ENCODE peak calls at places on chromosomes 13 and 19, in six cellular contexts. P is kidney tubule cell, W is Kasumi-1, M is dorsolateral prefrontal cortex, H is nephron progenitor cell, K is A549. V is an unnamed sample.

GRCh38 chr13:110811008-110811720 is 97.7 kb downstream of the ING1 start:
- DNase-seq in P (no peak), W (no peak), M (no peak), H (no peak), K (no peak), V (no peak)

GRCh38 chr13:46605824-46606554 is 53.0 kb downstream of the LRCH1 start:
- DNase-seq in P (peak), W (peak), M (no peak), H (no peak), K (no peak), V (peak)

GRCh38 chr19:34867631-34868030 is 59.1 kb upstream of the ZNF30 start:
- DNase-seq in P (no peak), W (no peak), M (no peak), H (no peak), K (no peak), V (no peak)

GRCh38 chr19:54209748-54210494 is 9.3 kb downstream of the RPS9 start:
- DNase-seq in P (peak), W (peak), M (no peak), H (no peak), K (peak), V (peak)

GRCh38 chr13:80340643-80341097 is 256 bp downstream of the SPRY2 start:
- DNase-seq in P (no peak), W (peak), M (peak), H (no peak), K (no peak), V (peak)

GRCh38 chr13:46831588-46832194 is 34.7 kb upstream of the ESD start:
- DNase-seq in P (peak), W (peak), M (peak), H (peak), K (peak), V (peak)

GRCh38 chr19:45358213-45358792 is 12.1 kb downstream of the ERCC2 start:
- DNase-seq in P (no peak), W (no peak), M (no peak), H (no peak), K (no peak), V (no peak)

GRCh38 chr13:41942462-41943094 is 18.3 kb downstream of the VWA8 start:
- DNase-seq in P (peak), W (peak), M (no peak), H (peak), K (peak), V (peak)

GRCh38 chr19:3942790-3943409 is 10.0 kb downstream of the NMRK2 start:
- DNase-seq in P (no peak), W (no peak), M (no peak), H (no peak), K (no peak), V (no peak)

GRCh38 chr19:36257512-36257876 is 42.6 kb downstream of the ZNF146 start:
- DNase-seq in P (peak), W (no peak), M (peak), H (peak), K (no peak), V (no peak)

GRCh38 chr13:106230450-106230849 is 305.0 kb downstream of the EFNB2 start:
- DNase-seq in P (peak), W (no peak), M (no peak), H (no peak), K (no peak), V (no peak)

GRCh38 chr13:90293793-90294361 is 1053.6 kb upstream of the MIR17HG start:
- DNase-seq in P (no peak), W (no peak), M (no peak), H (no peak), K (no peak), V (peak)

GRCh38 chr13:44207476-44207875 is 166.1 kb upstream of the SERP2 start:
- DNase-seq in P (no peak), W (no peak), M (no peak), H (no peak), K (no peak), V (no peak)

GRCh38 chr13:111006508-111007031 is 91.7 kb upstream of the ANKRD10 start:
- DNase-seq in P (peak), W (no peak), M (no peak), H (no peak), K (no peak), V (no peak)

GRCh38 chr13:104920091-104920490 is 1615.4 kb downstream of the EFNB2 start:
- DNase-seq in P (no peak), W (no peak), M (no peak), H (no peak), K (no peak), V (no peak)

GRCh38 chr19:42276284-42276683 is 7.2 kb downstream of the CIC start:
- DNase-seq in P (no peak), W (no peak), M (no peak), H (no peak), K (no peak), V (no peak)

GRCh38 chr13:113560645-113561416 is 23.7 kb upstream of the TFDP1 start:
- DNase-seq in P (no peak), W (no peak), M (no peak), H (no peak), K (no peak), V (no peak)

GRCh38 chr13:90403330-90404082 is 944.0 kb upstream of the MIR17HG start:
- DNase-seq in P (no peak), W (no peak), M (no peak), H (no peak), K (no peak), V (no peak)

GRCh38 chr13:74187564-74187963 is 53.4 kb upstream of the KLF12 start:
- DNase-seq in P (peak), W (no peak), M (no peak), H (no peak), K (peak), V (no peak)

GRCh38 chr19:32773126-32773525 is 53.6 kb downstream of the TDRD12 start:
- DNase-seq in P (no peak), W (no peak), M (no peak), H (no peak), K (no peak), V (no peak)

GRCh38 chr13:28459911-28460310 is 35.0 kb downstream of the FLT1 start:
- DNase-seq in P (no peak), W (no peak), M (peak), H (no peak), K (no peak), V (no peak)

GRCh38 chr13:35720690-35721554 is 244.4 kb upstream of the MAB21L1 start:
- DNase-seq in P (peak), W (peak), M (peak), H (peak), K (peak), V (peak)

GRCh38 chr13:110006304-110006703 is 219.9 kb upstream of the IRS2 start:
- DNase-seq in P (peak), W (no peak), M (no peak), H (no peak), K (no peak), V (no peak)

GRCh38 chr19:11422163-11423068 is 3.3 kb upstream of the RGL3 start:
- DNase-seq in P (peak), W (peak), M (peak), H (peak), K (peak), V (peak)

GRCh38 chr19:3073159-3073563 is 10.9 kb upstream of the TLE5 start:
- DNase-seq in P (peak), W (no peak), M (no peak), H (no peak), K (no peak), V (no peak)

GRCh38 chr13:44453881-44454280 is 80.3 kb downstream of the SERP2 start:
- DNase-seq in P (no peak), W (no peak), M (no peak), H (no peak), K (no peak), V (no peak)

GRCh38 chr19:36668646-36669045 is 2.0 kb upstream of the ZNF461 start:
- DNase-seq in P (no peak), W (no peak), M (no peak), H (no peak), K (no peak), V (no peak)

GRCh38 chr19:3315676-3315973 is 50.8 kb upstream of the NFIC start:
- DNase-seq in P (no peak), W (no peak), M (no peak), H (no peak), K (no peak), V (no peak)

GRCh38 chr13:32126756-32127155 is 95.2 kb downstream of the FRY start:
- DNase-seq in P (no peak), W (no peak), M (no peak), H (no peak), K (no peak), V (no peak)

GRCh38 chr13:24716011-24716410 is 35.8 kb downstream of the ATP12A start:
- DNase-seq in P (no peak), W (no peak), M (no peak), H (no peak), K (no peak), V (no peak)

GRCh38 chr19:40521276-40521675 is 54.5 kb downstream of the SPTBN4 start:
- DNase-seq in P (no peak), W (peak), M (no peak), H (no peak), K (no peak), V (peak)

GRCh38 chr19:6103217-6103644 is 7.1 kb downstream of the RFX2 start:
- DNase-seq in P (peak), W (no peak), M (peak), H (no peak), K (no peak), V (no peak)

GRCh38 chr13:61954092-61954491 is 538.4 kb upstream of the PCDH20 start:
- DNase-seq in P (peak), W (peak), M (no peak), H (no peak), K (no peak), V (peak)

GRCh38 chr13:101709952-101710351 is 257.5 kb downstream of the ITGBL1 start:
- DNase-seq in P (no peak), W (no peak), M (no peak), H (no peak), K (no peak), V (no peak)

GRCh38 chr19:38162094-38162493 is 61.9 kb downstream of the DPF1 start:
- DNase-seq in P (peak), W (no peak), M (no peak), H (no peak), K (no peak), V (no peak)

V was measured in OCI-M1.